ENCODE peak calls at places on chromosomes 3 and 15, in six cellular contexts. E is hepatocyte, F is GM23248, G is Peyer's patch, H is mammary epithelial cell, J is AG04450. Q is an unnamed sample.

GRCh38 chr15:67854358-67854757 is 14.5 kb upstream of the RNU6-1 start:
- DNase-seq in E (no peak), F (no peak), G (no peak), H (no peak), J (no peak), Q (no peak)

GRCh38 chr3:194715022-194715800 is 29.5 kb downstream of the FAM43A start:
- DNase-seq in E (no peak), F (peak; percentile 9), G (no peak), H (peak; percentile 79), J (no peak), Q (no peak)

GRCh38 chr15:83626171-83626802 is 27.6 kb upstream of the ADAMTSL3 start:
- DNase-seq in E (peak; percentile 19), F (peak; percentile 3), G (no peak), H (peak; percentile 67), J (no peak), Q (peak; percentile 7)

GRCh38 chr3:65576942-65577341 is 461.8 kb downstream of the MAGI1 start:
- DNase-seq in E (no peak), F (peak; percentile 53), G (no peak), H (no peak), J (peak; percentile 4), Q (no peak)

GRCh38 chr3:88057650-88058321 is 1.0 kb downstream of the CGGBP1 start:
- DNase-seq in E (peak; percentile 30), F (peak; percentile 62), G (no peak), H (peak; percentile 11), J (no peak), Q (no peak)

GRCh38 chr3:93969997-93970396 is 3.7 kb downstream of the PROS1 start:
- DNase-seq in E (no peak), F (peak; percentile 21), G (no peak), H (no peak), J (no peak), Q (no peak)

GRCh38 chr3:11507719-11508118 is 136.0 kb downstream of the VGLL4 start:
- DNase-seq in E (no peak), F (no peak), G (no peak), H (no peak), J (no peak), Q (no peak)

GRCh38 chr3:32592696-32593353 is 22.2 kb upstream of the DYNC1LI1 start:
- DNase-seq in E (no peak), F (no peak), G (no peak), H (no peak), J (no peak), Q (no peak)

GRCh38 chr3:75814797-75815196 is 29.4 kb upstream of the ZNF717 start:
- DNase-seq in E (no peak), F (no peak), G (no peak), H (no peak), J (no peak), Q (no peak)

GRCh38 chr3:151075869-151076573 is 9.4 kb upstream of the MED12L start:
- DNase-seq in E (no peak), F (no peak), G (no peak), H (no peak), J (no peak), Q (no peak)

GRCh38 chr3:36992806-36993325 is at the start of gene EPM2AIP1:
- DNase-seq in E (peak; percentile 100), F (peak; percentile 100), G (peak; percentile 94), H (no peak), J (no peak), Q (peak; percentile 97)

GRCh38 chr3:129352650-129353588 is 74.2 kb downstream of the HMCES start:
- DNase-seq in E (no peak), F (no peak), G (no peak), H (no peak), J (no peak), Q (no peak)

DNA sequence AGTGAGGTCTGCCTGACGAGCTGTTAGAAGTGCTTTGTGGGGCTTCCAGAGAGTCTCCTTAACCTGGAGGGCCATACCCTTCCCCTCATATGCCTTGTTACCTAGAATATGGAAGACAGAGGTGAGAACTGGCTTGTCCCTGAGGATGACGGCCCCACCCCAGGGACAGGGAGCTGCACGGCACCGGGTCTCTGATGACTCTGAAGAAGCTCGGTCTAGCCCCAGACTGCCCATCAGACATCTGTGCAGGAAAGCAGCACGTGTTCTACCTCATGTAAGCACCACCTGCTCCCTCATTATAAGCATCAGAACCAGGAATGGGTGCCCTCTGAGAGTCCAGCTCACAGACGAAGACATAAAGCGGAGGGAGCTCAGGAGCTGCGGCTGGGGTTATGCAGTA is 18.0 kb downstream of the MYO5C start:
- DNase-seq in E (no peak), F (no peak), G (no peak), H (no peak), J (no peak), Q (no peak)
- H3K27me3 ChIP-seq in E (no peaks in the 10 kb centered on the region), F (no peaks in the 10 kb centered on the region), G (no peaks in the 10 kb centered on the region), H (no peaks in the 10 kb centered on the region), J (peaks cover 31% of the 10 kb centered on the region), Q (no peaks in the 10 kb centered on the region)

GRCh38 chr3:112637700-112638099 is 3.2 kb downstream of the CCDC80 start:
- DNase-seq in E (no peak), F (peak; percentile 48), G (no peak), H (no peak), J (no peak), Q (no peak)
- H3K4me3 ChIP-seq in E (no peak overlapping the region), F (peak overlapping the region; percentile 97), G (no peak overlapping the region), H (no peak overlapping the region), J (peak overlapping the region; percentile 85), Q (peak overlapping the region; percentile 49)

DNA sequence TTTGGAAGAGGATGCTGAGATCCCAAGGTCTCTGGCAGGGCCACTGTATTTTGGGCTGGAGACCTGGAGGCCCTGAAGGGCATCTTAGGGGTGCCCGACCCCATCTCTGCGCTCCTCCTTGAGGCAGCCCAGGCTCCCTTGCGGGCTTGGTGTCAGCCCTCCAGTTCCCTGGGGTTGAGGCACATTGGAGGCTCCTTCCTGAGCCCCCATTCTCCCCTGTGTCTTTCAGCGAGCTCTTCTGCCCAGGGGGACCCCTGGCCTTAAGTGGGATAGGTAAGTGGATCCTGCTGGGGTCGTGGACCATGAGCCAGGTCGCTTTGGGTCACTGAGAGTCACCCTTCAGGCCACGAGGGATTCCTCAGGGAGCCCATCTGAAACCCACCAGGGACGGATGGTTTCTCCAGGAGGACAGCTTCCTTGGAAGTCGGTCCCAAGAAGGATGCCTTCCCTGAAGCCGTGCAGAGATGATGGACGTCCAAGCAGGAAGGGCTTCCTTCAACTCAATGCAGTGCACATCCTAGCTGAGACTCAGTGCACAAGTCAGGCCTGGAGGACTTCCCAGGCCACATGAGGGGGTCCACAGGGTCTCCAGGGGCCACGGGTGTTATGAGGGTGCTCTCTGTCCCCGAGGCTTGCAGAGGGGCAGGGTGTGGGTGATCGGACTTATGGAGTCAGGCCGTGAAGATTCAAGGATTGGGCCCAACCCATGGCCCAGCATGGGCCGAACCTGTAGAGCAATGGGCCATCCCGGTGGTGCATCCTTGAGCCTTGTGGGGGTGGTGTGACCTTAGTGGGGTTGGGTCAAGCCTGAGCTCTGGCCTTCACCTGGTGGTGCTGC is 224.3 kb downstream of the SNRPN start:
- DNase-seq in E (no peak), F (no peak), G (peak; percentile 15), H (no peak), J (no peak), Q (no peak)
- H3K9me3 ChIP-seq in E (no peaks in the 10 kb centered on the region), F (no peaks in the 10 kb centered on the region), G (no peaks in the 10 kb centered on the region), H (peaks cover 16% of the 10 kb centered on the region), J (peaks cover 90% of the 10 kb centered on the region), Q (no peaks in the 10 kb centered on the region)

DNA sequence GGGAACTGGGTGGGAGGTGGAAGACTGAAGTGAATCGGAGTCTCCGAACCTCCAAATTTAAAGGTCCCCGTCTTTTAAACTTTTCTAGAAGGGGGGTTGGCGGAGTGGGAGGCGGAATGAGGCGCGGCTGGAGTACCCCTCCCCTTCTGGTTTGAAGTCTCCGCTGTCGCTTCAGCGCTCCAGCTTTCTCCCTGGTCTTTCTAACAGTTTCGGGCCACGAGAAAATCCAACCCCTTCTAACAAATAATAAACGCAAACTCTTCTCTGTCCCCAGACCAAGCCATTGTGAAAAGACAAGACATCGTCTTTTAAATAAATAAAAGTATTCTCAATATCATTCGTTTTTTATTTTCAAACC is 2.5 kb upstream of the MECOM start:
- DNase-seq in E (no peak), F (no peak), G (no peak), H (no peak), J (no peak), Q (no peak)
- H3K27me3 ChIP-seq in E (peaks cover 73% of the 10 kb centered on the region), F (peaks cover 88% of the 10 kb centered on the region), G (peaks cover 56% of the 10 kb centered on the region), H (peaks cover 57% of the 10 kb centered on the region), J (peaks cover 63% of the 10 kb centered on the region), Q (peaks cover 76% of the 10 kb centered on the region)

GRCh38 chr3:123068227-123069020 is 1.6 kb downstream of the PDIA5 start:
- DNase-seq in E (peak; percentile 48), F (peak; percentile 57), G (no peak), H (no peak), J (no peak), Q (no peak)

GRCh38 chr3:123067689-123068226 is 933 bp downstream of the PDIA5 start:
- DNase-seq in E (no peak), F (peak; percentile 64), G (no peak), H (no peak), J (no peak), Q (peak; percentile 41)

GRCh38 chr3:123066896-123067688 is at the start of gene PDIA5:
- DNase-seq in E (peak; percentile 94), F (peak; percentile 96), G (peak; percentile 91), H (peak; percentile 86), J (peak; percentile 66), Q (peak; percentile 97)

GRCh38 chr3:123070471-123070870 is 3.6 kb downstream of the PDIA5 start:
- DNase-seq in E (no peak), F (no peak), G (no peak), H (no peak), J (no peak), Q (no peak)

DNA sequence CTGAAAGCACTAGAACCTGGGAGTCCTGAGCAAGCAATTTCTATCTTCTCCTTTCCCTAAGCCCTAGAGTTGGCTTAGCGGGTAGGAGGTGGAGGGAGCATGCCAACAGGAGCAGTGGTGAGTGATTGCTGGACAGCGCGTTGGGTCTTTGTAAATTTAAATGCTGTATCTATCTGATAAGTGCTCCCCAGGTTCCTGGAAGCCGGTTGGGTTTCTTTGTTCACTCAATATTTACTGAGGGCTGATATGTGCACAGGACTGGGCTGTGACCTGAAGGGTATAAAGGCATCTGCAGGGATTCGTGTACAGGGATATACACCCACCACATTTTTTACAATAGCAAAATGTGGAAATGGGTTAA is 2.2 kb downstream of the PDIA5 start:
- DNase-seq in E (no peak), F (no peak), G (no peak), H (no peak), J (no peak), Q (no peak)
- H3K4me3 ChIP-seq in E (peak overlapping the region; percentile 89), F (peak overlapping the region; percentile 90), G (peak overlapping the region; percentile 74), H (no peak overlapping the region), J (peak overlapping the region; percentile 95), Q (no peak overlapping the region)

GRCh38 chr15:41995476-41995855 is 23.1 kb upstream of the EHD4 start:
- DNase-seq in E (no peak), F (no peak), G (no peak), H (no peak), J (no peak), Q (no peak)

GRCh38 chr15:41994772-41995475 is 22.6 kb upstream of the EHD4 start:
- DNase-seq in E (no peak), F (no peak), G (no peak), H (no peak), J (no peak), Q (no peak)

GRCh38 chr15:41993447-41994170 is 21.3 kb upstream of the EHD4 start:
- DNase-seq in E (no peak), F (no peak), G (no peak), H (no peak), J (no peak), Q (no peak)

GRCh38 chr15:41992803-41993190 is 20.4 kb upstream of the EHD4 start:
- DNase-seq in E (no peak), F (no peak), G (no peak), H (no peak), J (no peak), Q (no peak)

GRCh38 chr15:41994171-41994650 is 21.9 kb upstream of the EHD4 start:
- DNase-seq in E (no peak), F (no peak), G (no peak), H (no peak), J (no peak), Q (no peak)
- H3K9me3 ChIP-seq in E (no peaks in the 10 kb centered on the region), F (no peaks in the 10 kb centered on the region), G (no peaks in the 10 kb centered on the region), H (no peaks in the 10 kb centered on the region), J (no peaks in the 10 kb centered on the region), Q (no peaks in the 10 kb centered on the region)

GRCh38 chr3:68904064-68904463 is 28.3 kb downstream of the TAFA4 start:
- DNase-seq in E (no peak), F (no peak), G (no peak), H (no peak), J (no peak), Q (no peak)
- H3K27me3 ChIP-seq in E (peaks cover 24% of the 10 kb centered on the region), F (peaks cover 14% of the 10 kb centered on the region), G (no peaks in the 10 kb centered on the region), H (no peaks in the 10 kb centered on the region), J (no peaks in the 10 kb centered on the region), Q (no peaks in the 10 kb centered on the region)

Q was measured in MG63.